ENCODE peak calls at places on chromosomes 4 and X, in seven cellular contexts. One of them, this sample, is unnamed.

GRCh38 chrX:19990225-19990518 is 689 bp downstream of the BCLAF3 start:
- DNase-seq in transverse colon: no peak
- DNase-seq in NCI-H69: peak
- DNase-seq in GOT3: no peak
- DNase-seq in HEK293T: no peak
- DNase-seq in stromal cell of bone marrow: no peak
- DNase-seq in stimulated activated CD8-positive, alpha-beta memory T cell treated with anti-CD3 and anti-CD28 coated beads, Interleukin-7, amount 100 ng/mL, for 1 hour: no peak
- DNase-seq in this sample: no peak

GRCh38 chr4:15373363-15373762 is 54.5 kb upstream of the C1QTNF7 start:
- DNase-seq in stimulated activated CD8-positive, alpha-beta memory T cell treated with anti-CD3 and anti-CD28 coated beads, Interleukin-7, amount 100 ng/mL, for 1 hour: no peak
- DNase-seq in stromal cell of bone marrow: no peak
- DNase-seq in GOT3: no peak
- DNase-seq in NCI-H69: no peak
- DNase-seq in transverse colon: no peak
- DNase-seq in HEK293T: no peak
- DNase-seq in this sample: no peak

GRCh38 chr4:112895785-112896184 is 153.7 kb upstream of the ANK2 start:
- DNase-seq in HEK293T: no peak
- DNase-seq in GOT3: no peak
- DNase-seq in stromal cell of bone marrow: no peak
- DNase-seq in stimulated activated CD8-positive, alpha-beta memory T cell treated with anti-CD3 and anti-CD28 coated beads, Interleukin-7, amount 100 ng/mL, for 1 hour: no peak
- DNase-seq in NCI-H69: peak
- DNase-seq in transverse colon: no peak
- DNase-seq in this sample: no peak

GRCh38 chr4:100162027-100162685 is 28.1 kb downstream of the DDIT4L start:
- DNase-seq in stromal cell of bone marrow: no peak
- DNase-seq in transverse colon: no peak
- DNase-seq in NCI-H69: no peak
- DNase-seq in GOT3: no peak
- DNase-seq in HEK293T: no peak
- DNase-seq in stimulated activated CD8-positive, alpha-beta memory T cell treated with anti-CD3 and anti-CD28 coated beads, Interleukin-7, amount 100 ng/mL, for 1 hour: no peak
- DNase-seq in this sample: no peak

GRCh38 chr4:121373841-121374240 is 7.0 kb downstream of the QRFPR start:
- DNase-seq in GOT3: no peak
- DNase-seq in HEK293T: no peak
- DNase-seq in stromal cell of bone marrow: no peak
- DNase-seq in stimulated activated CD8-positive, alpha-beta memory T cell treated with anti-CD3 and anti-CD28 coated beads, Interleukin-7, amount 100 ng/mL, for 1 hour: no peak
- DNase-seq in transverse colon: no peak
- DNase-seq in NCI-H69: no peak
- DNase-seq in this sample: no peak

GRCh38 chrX:154051210-154051810 is 31.6 kb upstream of the IRAK1 start:
- DNase-seq in GOT3: no peak
- DNase-seq in transverse colon: peak
- DNase-seq in HEK293T: peak
- DNase-seq in NCI-H69: peak
- DNase-seq in stromal cell of bone marrow: peak
- DNase-seq in stimulated activated CD8-positive, alpha-beta memory T cell treated with anti-CD3 and anti-CD28 coated beads, Interleukin-7, amount 100 ng/mL, for 1 hour: peak
- DNase-seq in this sample: peak

GRCh38 chr4:175373031-175373430 is 439.0 kb downstream of the GPM6A start:
- DNase-seq in GOT3: no peak
- DNase-seq in HEK293T: no peak
- DNase-seq in stromal cell of bone marrow: peak
- DNase-seq in stimulated activated CD8-positive, alpha-beta memory T cell treated with anti-CD3 and anti-CD28 coated beads, Interleukin-7, amount 100 ng/mL, for 1 hour: no peak
- DNase-seq in transverse colon: no peak
- DNase-seq in NCI-H69: no peak
- DNase-seq in this sample: no peak

GRCh38 chr4:10045481-10045880 is 24.2 kb upstream of the SLC2A9 start:
- DNase-seq in GOT3: no peak
- DNase-seq in stromal cell of bone marrow: no peak
- DNase-seq in stimulated activated CD8-positive, alpha-beta memory T cell treated with anti-CD3 and anti-CD28 coated beads, Interleukin-7, amount 100 ng/mL, for 1 hour: no peak
- DNase-seq in transverse colon: no peak
- DNase-seq in NCI-H69: no peak
- DNase-seq in HEK293T: no peak
- DNase-seq in this sample: no peak

GRCh38 chrX:120358687-120359086 is 3.2 kb upstream of the ATP1B4 start:
- DNase-seq in GOT3: no peak
- DNase-seq in NCI-H69: peak
- DNase-seq in HEK293T: no peak
- DNase-seq in transverse colon: no peak
- DNase-seq in stimulated activated CD8-positive, alpha-beta memory T cell treated with anti-CD3 and anti-CD28 coated beads, Interleukin-7, amount 100 ng/mL, for 1 hour: no peak
- DNase-seq in stromal cell of bone marrow: peak
- DNase-seq in this sample: no peak

GRCh38 chrX:63283331-63283730 is 67.8 kb downstream of the SPIN4 start:
- DNase-seq in transverse colon: no peak
- DNase-seq in NCI-H69: no peak
- DNase-seq in GOT3: no peak
- DNase-seq in stimulated activated CD8-positive, alpha-beta memory T cell treated with anti-CD3 and anti-CD28 coated beads, Interleukin-7, amount 100 ng/mL, for 1 hour: no peak
- DNase-seq in HEK293T: no peak
- DNase-seq in stromal cell of bone marrow: no peak
- DNase-seq in this sample: no peak

This sample was measured in activated gamma-delta T cell treated with Interleukin-2 at 50 U/mL for 16 hours.